ENCODE peak calls at places on chromosomes 5 and 9, in seven cellular contexts. One of them, this sample, is unnamed.

GRCh38 chr9:96061293-96061987 is 185.9 kb downstream of the ERCC6L2 start:
- DNase-seq in choroid plexus epithelial cell: peak; percentile 74
- DNase-seq in IMR-90: peak; percentile 41
- DNase-seq in foreskin keratinocyte: peak; percentile 48
- DNase-seq in CD4-positive, CD25-positive, alpha-beta regulatory T cell: no peak
- DNase-seq in lower leg skin: no peak
- DNase-seq in HEK293T: peak; percentile 39
- DNase-seq in this sample: no peak

GRCh38 chr5:142841511-142842255 is 71.5 kb downstream of the ARHGAP26 start:
- DNase-seq in choroid plexus epithelial cell: peak; percentile 37
- DNase-seq in IMR-90: peak; percentile 34
- DNase-seq in foreskin keratinocyte: no peak
- DNase-seq in CD4-positive, CD25-positive, alpha-beta regulatory T cell: no peak
- DNase-seq in lower leg skin: no peak
- DNase-seq in HEK293T: no peak
- DNase-seq in this sample: no peak

GRCh38 chr9:95876595-95876994 is 1.1 kb downstream of the ERCC6L2 start:
- DNase-seq in choroid plexus epithelial cell: no peak
- DNase-seq in IMR-90: peak; percentile 22
- DNase-seq in foreskin keratinocyte: peak; percentile 23
- DNase-seq in CD4-positive, CD25-positive, alpha-beta regulatory T cell: no peak
- DNase-seq in lower leg skin: no peak
- DNase-seq in HEK293T: no peak
- DNase-seq in this sample: no peak

GRCh38 chr9:120730661-120731514 is 16.6 kb upstream of the MEGF9 start:
- DNase-seq in choroid plexus epithelial cell: peak; percentile 93
- DNase-seq in IMR-90: peak; percentile 96
- DNase-seq in foreskin keratinocyte: peak; percentile 68
- DNase-seq in CD4-positive, CD25-positive, alpha-beta regulatory T cell: no peak
- DNase-seq in lower leg skin: no peak
- DNase-seq in HEK293T: no peak
- DNase-seq in this sample: peak; percentile 39

GRCh38 chr9:98019098-98019497 is 36.0 kb downstream of the ANP32B start:
- DNase-seq in choroid plexus epithelial cell: no peak
- DNase-seq in IMR-90: no peak
- DNase-seq in foreskin keratinocyte: no peak
- DNase-seq in CD4-positive, CD25-positive, alpha-beta regulatory T cell: no peak
- DNase-seq in lower leg skin: no peak
- DNase-seq in HEK293T: no peak
- DNase-seq in this sample: no peak

GRCh38 chr5:72137826-72138409 is 30.6 kb downstream of the MAP1B start:
- DNase-seq in choroid plexus epithelial cell: no peak
- DNase-seq in IMR-90: no peak
- DNase-seq in foreskin keratinocyte: no peak
- DNase-seq in CD4-positive, CD25-positive, alpha-beta regulatory T cell: no peak
- DNase-seq in lower leg skin: no peak
- DNase-seq in HEK293T: no peak
- DNase-seq in this sample: no peak

GRCh38 chr5:142385194-142385593 is 60.4 kb upstream of the SPRY4 start:
- DNase-seq in choroid plexus epithelial cell: peak; percentile 74
- DNase-seq in IMR-90: peak; percentile 87
- DNase-seq in foreskin keratinocyte: no peak
- DNase-seq in CD4-positive, CD25-positive, alpha-beta regulatory T cell: no peak
- DNase-seq in lower leg skin: no peak
- DNase-seq in HEK293T: no peak
- DNase-seq in this sample: no peak

GRCh38 chr9:16385590-16386578 is 484.6 kb downstream of the BNC2 start:
- DNase-seq in choroid plexus epithelial cell: peak; percentile 72
- DNase-seq in IMR-90: peak; percentile 80
- DNase-seq in foreskin keratinocyte: peak; percentile 69
- DNase-seq in CD4-positive, CD25-positive, alpha-beta regulatory T cell: no peak
- DNase-seq in lower leg skin: peak; percentile 57
- DNase-seq in HEK293T: no peak
- DNase-seq in this sample: no peak

GRCh38 chr5:143418140-143418866 is 14.8 kb upstream of the NR3C1 start:
- DNase-seq in choroid plexus epithelial cell: no peak
- DNase-seq in IMR-90: no peak
- DNase-seq in foreskin keratinocyte: no peak
- DNase-seq in CD4-positive, CD25-positive, alpha-beta regulatory T cell: no peak
- DNase-seq in lower leg skin: no peak
- DNase-seq in HEK293T: no peak
- DNase-seq in this sample: no peak

GRCh38 chr5:36060516-36060885 is 6.2 kb downstream of the UGT3A2 start:
- DNase-seq in choroid plexus epithelial cell: peak; percentile 27
- DNase-seq in IMR-90: no peak
- DNase-seq in foreskin keratinocyte: no peak
- DNase-seq in CD4-positive, CD25-positive, alpha-beta regulatory T cell: no peak
- DNase-seq in lower leg skin: no peak
- DNase-seq in HEK293T: peak; percentile 23
- DNase-seq in this sample: no peak

GRCh38 chr9:33101104-33101951 is 24.9 kb upstream of the SMU1 start:
- DNase-seq in choroid plexus epithelial cell: no peak
- DNase-seq in IMR-90: peak; percentile 39
- DNase-seq in foreskin keratinocyte: peak; percentile 70
- DNase-seq in CD4-positive, CD25-positive, alpha-beta regulatory T cell: no peak
- DNase-seq in lower leg skin: peak; percentile 15
- DNase-seq in HEK293T: no peak
- DNase-seq in this sample: no peak

GRCh38 chr9:69173891-69174644 is at the start of gene TJP2:
- DNase-seq in choroid plexus epithelial cell: peak; percentile 81
- DNase-seq in IMR-90: peak; percentile 75
- DNase-seq in foreskin keratinocyte: no peak
- DNase-seq in CD4-positive, CD25-positive, alpha-beta regulatory T cell: peak; percentile 28
- DNase-seq in lower leg skin: peak; percentile 38
- DNase-seq in HEK293T: peak; percentile 70
- DNase-seq in this sample: no peak

GRCh38 chr5:18968966-18969365 is 1019.0 kb downstream of the CDH18 start:
- DNase-seq in choroid plexus epithelial cell: no peak
- DNase-seq in IMR-90: no peak
- DNase-seq in foreskin keratinocyte: peak; percentile 39
- DNase-seq in CD4-positive, CD25-positive, alpha-beta regulatory T cell: no peak
- DNase-seq in lower leg skin: no peak
- DNase-seq in HEK293T: no peak
- DNase-seq in this sample: peak; percentile 48